ENCODE peak calls at places on chromosome 18, in four cellular contexts. G is right cardiac atrium; F is NAMALWA; Z is activated CD8-positive, alpha-beta memory T cell treated with anti-CD3 and anti-CD28 coated beads, Interleukin-2, amount 50 U/mL, for 4 hours. S is an unnamed sample.

GRCh38 chr18:71250191-71250590 is 961.3 kb downstream of the SOCS6 start:
- DNase-seq in G (no peak), F (no peak), Z (no peak), S (no peak)

GRCh38 chr18:8779251-8779650 is 73.9 kb downstream of the MTCL1 start:
- DNase-seq in F (no peak), Z (no peak), G (no peak), S (no peak)

GRCh38 chr18:34818069-34818468 is 108.0 kb downstream of the DTNA start:
- DNase-seq in G (no peak), F (no peak), Z (no peak), S (no peak)

GRCh38 chr18:40056085-40056484 is 1898.9 kb upstream of the PIK3C3 start:
- DNase-seq in G (peak; percentile 72), Z (no peak), F (no peak), S (no peak)

GRCh38 chr18:62196978-62197377 is 9.9 kb downstream of the RELCH start:
- DNase-seq in Z (no peak), F (no peak), G (no peak), S (no peak)

GRCh38 chr18:38330573-38330972 is 765.0 kb upstream of the CELF4 start:
- DNase-seq in Z (no peak), F (no peak), G (no peak), S (no peak)

GRCh38 chr18:49368876-49369440 is 91.5 kb downstream of the DYM start:
- DNase-seq in Z (no peak), G (peak; percentile 54), F (no peak), S (no peak)

GRCh38 chr18:65592419-65592818 is 158.4 kb upstream of the CDH7 start:
- DNase-seq in Z (no peak), G (no peak), F (no peak), S (no peak)

GRCh38 chr18:64017870-64018269 is 48.0 kb downstream of the SERPINB8 start:
- DNase-seq in G (no peak), F (peak; percentile 59), Z (no peak), S (no peak)

GRCh38 chr18:51039138-51040112 is 9.4 kb downstream of the SMAD4 start:
- DNase-seq in Z (no peak), F (no peak), G (no peak), S (no peak)

GRCh38 chr18:13296868-13297574 is 78.5 kb downstream of the LDLRAD4 start:
- DNase-seq in Z (no peak), G (no peak), F (no peak), S (no peak)